ENCODE peak calls at places on chromosomes 2 and 18, in six cellular contexts. W, S, H, A, P and L are unnamed samples.
A peak's percentile ranks its signal among the peaks of the same experiment; 100 is the strongest.

GRCh38 chr18:61448316-61448715 is 115.1 kb downstream of the CDH20 start:
- DNase-seq in W (no peak), S (no peak), H (no peak), A (no peak), P (no peak), L (no peak)

GRCh38 chr2:27079233-27080139 is 1.1 kb downstream of the EMILIN1 start:
- DNase-seq in W (no peak), S (no peak), H (no peak), A (no peak), P (no peak), L (no peak)

GRCh38 chr18:54116541-54117257 is 107.8 kb downstream of the MBD2 start:
- DNase-seq in W (no peak), S (no peak), H (no peak), A (no peak), P (no peak), L (no peak)

GRCh38 chr2:216665717-216666116 is 29.6 kb downstream of the IGFBP5 start:
- DNase-seq in W (no peak), S (no peak), H (no peak), A (no peak), P (peak; percentile 30), L (no peak)

GRCh38 chr2:219218279-219219112 is at the start of gene ABCB6:
- DNase-seq in W (peak; percentile 93), S (peak; percentile 99), H (peak; percentile 55), A (peak; percentile 86), P (peak; percentile 96), L (peak; percentile 97)

GRCh38 chr2:36577884-36578283 is 20.1 kb downstream of the FEZ2 start:
- DNase-seq in W (no peak), S (no peak), H (no peak), A (no peak), P (no peak), L (no peak)

GRCh38 chr2:105812180-105813044 is 67.7 kb downstream of the NCK2 start:
- DNase-seq in W (peak; percentile 65), S (no peak), H (no peak), A (peak; percentile 25), P (peak; percentile 44), L (peak; percentile 66)

GRCh38 chr2:32220445-32220844 is 44.2 kb downstream of the NLRC4 start:
- DNase-seq in W (no peak), S (no peak), H (no peak), A (no peak), P (no peak), L (no peak)

GRCh38 chr18:54926593-54927297 is 32.5 kb downstream of the CCDC68 start:
- DNase-seq in W (no peak), S (no peak), H (no peak), A (no peak), P (peak; percentile 69), L (no peak)

GRCh38 chr2:86704482-86704971 is 15.6 kb upstream of the RMND5A start:
- DNase-seq in W (peak; percentile 15), S (no peak), H (peak; percentile 39), A (peak; percentile 39), P (peak; percentile 71), L (no peak)

GRCh38 chr2:109419960-109420370 is 193.8 kb downstream of the SEPTIN10 start:
- DNase-seq in W (no peak), S (no peak), H (no peak), A (peak; percentile 28), P (peak; percentile 10), L (no peak)

GRCh38 chr18:62450546-62451395 is 72.1 kb upstream of the ZCCHC2 start:
- DNase-seq in W (peak; percentile 35), S (peak; percentile 89), H (peak; percentile 94), A (peak; percentile 18), P (peak; percentile 67), L (no peak)

GRCh38 chr2:40072442-40073232 is 293.6 kb upstream of the THUMPD2 start:
- DNase-seq in W (no peak), S (no peak), H (no peak), A (no peak), P (no peak), L (no peak)

GRCh38 chr2:85773692-85774091 is 19.9 kb downstream of the ATOH8 start:
- DNase-seq in W (no peak), S (no peak), H (no peak), A (no peak), P (no peak), L (no peak)

GRCh38 chr18:7789853-7790552 is 222.9 kb downstream of the PTPRM start:
- DNase-seq in W (peak; percentile 20), S (no peak), H (no peak), A (peak; percentile 8), P (peak; percentile 64), L (peak; percentile 19)

GRCh38 chr2:232520489-232520888 is 301 bp downstream of the PRSS56 start:
- DNase-seq in W (no peak), S (no peak), H (no peak), A (no peak), P (no peak), L (no peak)

GRCh38 chr18:58862404-58862803 is 2.3 kb upstream of the ZNF532 start:
- DNase-seq in W (peak; percentile 58), S (peak; percentile 52), H (no peak), A (no peak), P (no peak), L (peak; percentile 59)

GRCh38 chr2:240220371-240220770 is 79.9 kb upstream of the OTOS start:
- DNase-seq in W (no peak), S (peak; percentile 31), H (no peak), A (no peak), P (peak; percentile 61), L (no peak)

GRCh38 chr2:67311536-67311935 is 85.6 kb upstream of the ETAA1 start:
- DNase-seq in W (no peak), S (no peak), H (no peak), A (no peak), P (peak; percentile 75), L (no peak)

GRCh38 chr2:45052388-45052928 is 43.2 kb upstream of the SIX2 start:
- DNase-seq in W (no peak), S (no peak), H (no peak), A (no peak), P (no peak), L (no peak)

GRCh38 chr2:1544478-1545069 is 131.3 kb downstream of the TPO start:
- DNase-seq in W (peak; percentile 14), S (no peak), H (no peak), A (no peak), P (peak; percentile 66), L (no peak)

GRCh38 chr2:217935901-217936684 is 66.7 kb downstream of the TNS1 start:
- DNase-seq in W (no peak), S (no peak), H (no peak), A (no peak), P (peak; percentile 70), L (no peak)